ENCODE peak calls at places on chromosomes 7 and 10, in six cellular contexts. One of them, this sample, is unnamed.

GRCh38 chr10:34186013-34186412 is 629.1 kb downstream of the PARD3 start:
- DNase-seq in A549: no peak
- DNase-seq in AG04450: no peak
- DNase-seq in WERI-Rb-1: no peak
- DNase-seq in kidney: no peak
- DNase-seq in fibroblast of the aortic adventitia: no peak
- DNase-seq in this sample: no peak

GRCh38 chr7:92685146-92686042 is 95.2 kb upstream of the FAM133B start:
- DNase-seq in A549: no peak
- DNase-seq in AG04450: no peak
- DNase-seq in WERI-Rb-1: no peak
- DNase-seq in kidney: no peak
- DNase-seq in fibroblast of the aortic adventitia: no peak
- DNase-seq in this sample: no peak

GRCh38 chr7:140899883-140900282 is 24.8 kb downstream of the BRAF start:
- DNase-seq in A549: no peak
- DNase-seq in AG04450: no peak
- DNase-seq in WERI-Rb-1: peak; percentile 38
- DNase-seq in kidney: no peak
- DNase-seq in fibroblast of the aortic adventitia: no peak
- DNase-seq in this sample: no peak

GRCh38 chr10:61284222-61284890 is 168.8 kb downstream of the TMEM26 start:
- DNase-seq in A549: peak; percentile 15
- DNase-seq in AG04450: peak; percentile 45
- DNase-seq in WERI-Rb-1: no peak
- DNase-seq in kidney: no peak
- DNase-seq in fibroblast of the aortic adventitia: peak; percentile 84
- DNase-seq in this sample: peak; percentile 52

GRCh38 chr7:23279819-23280525 is 19.2 kb upstream of the MALSU1 start:
- DNase-seq in A549: no peak
- DNase-seq in AG04450: no peak
- DNase-seq in WERI-Rb-1: no peak
- DNase-seq in kidney: no peak
- DNase-seq in fibroblast of the aortic adventitia: no peak
- DNase-seq in this sample: no peak

GRCh38 chr10:60990663-60991062 is 46.7 kb upstream of the RHOBTB1 start:
- DNase-seq in A549: no peak
- DNase-seq in AG04450: no peak
- DNase-seq in WERI-Rb-1: no peak
- DNase-seq in kidney: no peak
- DNase-seq in fibroblast of the aortic adventitia: no peak
- DNase-seq in this sample: no peak

GRCh38 chr7:150955519-150956394 is 22.4 kb downstream of the KCNH2 start:
- DNase-seq in A549: no peak
- DNase-seq in AG04450: no peak
- DNase-seq in WERI-Rb-1: peak; percentile 97
- DNase-seq in kidney: peak; percentile 89
- DNase-seq in fibroblast of the aortic adventitia: no peak
- DNase-seq in this sample: no peak

GRCh38 chr7:32502656-32503189 is 7.4 kb downstream of the AVL9 start:
- DNase-seq in A549: no peak
- DNase-seq in AG04450: no peak
- DNase-seq in WERI-Rb-1: no peak
- DNase-seq in kidney: no peak
- DNase-seq in fibroblast of the aortic adventitia: no peak
- DNase-seq in this sample: no peak

GRCh38 chr10:2772791-2773644 is 294.3 kb upstream of the PFKP start:
- DNase-seq in A549: no peak
- DNase-seq in AG04450: no peak
- DNase-seq in WERI-Rb-1: no peak
- DNase-seq in kidney: no peak
- DNase-seq in fibroblast of the aortic adventitia: no peak
- DNase-seq in this sample: no peak

GRCh38 chr7:121140790-121141189 is 152.3 kb downstream of the CPED1 start:
- DNase-seq in A549: no peak
- DNase-seq in AG04450: no peak
- DNase-seq in WERI-Rb-1: no peak
- DNase-seq in kidney: no peak
- DNase-seq in fibroblast of the aortic adventitia: peak; percentile 11
- DNase-seq in this sample: no peak

GRCh38 chr10:43890124-43890523 is 241.4 kb upstream of the ZNF32 start:
- DNase-seq in A549: no peak
- DNase-seq in AG04450: no peak
- DNase-seq in WERI-Rb-1: no peak
- DNase-seq in kidney: no peak
- DNase-seq in fibroblast of the aortic adventitia: peak; percentile 82
- DNase-seq in this sample: no peak

GRCh38 chr10:112202561-112203241 is 19.1 kb upstream of the GPAM start:
- DNase-seq in A549: peak; percentile 10
- DNase-seq in AG04450: peak; percentile 4
- DNase-seq in WERI-Rb-1: no peak
- DNase-seq in kidney: no peak
- DNase-seq in fibroblast of the aortic adventitia: peak; percentile 58
- DNase-seq in this sample: no peak

GRCh38 chr7:17166824-17167379 is 131.6 kb upstream of the AHR start:
- DNase-seq in A549: no peak
- DNase-seq in AG04450: no peak
- DNase-seq in WERI-Rb-1: no peak
- DNase-seq in kidney: no peak
- DNase-seq in fibroblast of the aortic adventitia: no peak
- DNase-seq in this sample: no peak

GRCh38 chr7:116525298-116525912 is 569 bp downstream of the CAV1 start:
- DNase-seq in A549: no peak
- DNase-seq in AG04450: no peak
- DNase-seq in WERI-Rb-1: no peak
- DNase-seq in kidney: peak; percentile 70
- DNase-seq in fibroblast of the aortic adventitia: peak; percentile 27
- DNase-seq in this sample: no peak

GRCh38 chr7:116524221-116524608 is 621 bp upstream of the CAV1 start:
- DNase-seq in A549: no peak
- DNase-seq in AG04450: no peak
- DNase-seq in WERI-Rb-1: no peak
- DNase-seq in kidney: no peak
- DNase-seq in fibroblast of the aortic adventitia: peak; percentile 23
- DNase-seq in this sample: no peak

GRCh38 chr7:116526897-116527296 is 2.1 kb downstream of the CAV1 start:
- DNase-seq in A549: no peak
- DNase-seq in AG04450: no peak
- DNase-seq in WERI-Rb-1: no peak
- DNase-seq in kidney: no peak
- DNase-seq in fibroblast of the aortic adventitia: peak; percentile 29
- DNase-seq in this sample: no peak

GRCh38 chr7:116525913-116526857 is 1.3 kb downstream of the CAV1 start:
- DNase-seq in A549: peak; percentile 83
- DNase-seq in AG04450: peak; percentile 64
- DNase-seq in WERI-Rb-1: peak; percentile 61
- DNase-seq in kidney: peak; percentile 88
- DNase-seq in fibroblast of the aortic adventitia: peak; percentile 89
- DNase-seq in this sample: no peak

GRCh38 chr7:116524609-116525297 is at the start of gene CAV1:
- DNase-seq in A549: peak; percentile 93
- DNase-seq in AG04450: peak; percentile 81
- DNase-seq in WERI-Rb-1: peak; percentile 12
- DNase-seq in kidney: peak; percentile 85
- DNase-seq in fibroblast of the aortic adventitia: peak; percentile 93
- DNase-seq in this sample: peak; percentile 91
- TF ChIP-seq CTCF in A549: peak; percentile 18
- TF ChIP-seq CTCF in AG04450: peak; percentile 23
- TF ChIP-seq CTCF in WERI-Rb-1: no peak
- TF ChIP-seq CTCF in kidney: no peak
- TF ChIP-seq CTCF in fibroblast of the aortic adventitia: peak; percentile 34
- TF ChIP-seq CTCF in this sample: peak; percentile 14

GRCh38 chr7:4958477-4959301 is at the start of gene MMD2:
- DNase-seq in A549: no peak
- DNase-seq in AG04450: no peak
- DNase-seq in WERI-Rb-1: peak; percentile 74
- DNase-seq in kidney: peak; percentile 63
- DNase-seq in fibroblast of the aortic adventitia: no peak
- DNase-seq in this sample: no peak
- H3K4me3 ChIP-seq in A549: peak within 1 kb of the TSS; percentile 50
- H3K4me3 ChIP-seq in AG04450: no peak within 1 kb of the TSS
- H3K4me3 ChIP-seq in WERI-Rb-1: peak within 1 kb of the TSS; percentile 61
- H3K4me3 ChIP-seq in kidney: no peak within 1 kb of the TSS
- H3K4me3 ChIP-seq in fibroblast of the aortic adventitia: no peak within 1 kb of the TSS
- H3K4me3 ChIP-seq in this sample: no peak within 1 kb of the TSS

DNA sequence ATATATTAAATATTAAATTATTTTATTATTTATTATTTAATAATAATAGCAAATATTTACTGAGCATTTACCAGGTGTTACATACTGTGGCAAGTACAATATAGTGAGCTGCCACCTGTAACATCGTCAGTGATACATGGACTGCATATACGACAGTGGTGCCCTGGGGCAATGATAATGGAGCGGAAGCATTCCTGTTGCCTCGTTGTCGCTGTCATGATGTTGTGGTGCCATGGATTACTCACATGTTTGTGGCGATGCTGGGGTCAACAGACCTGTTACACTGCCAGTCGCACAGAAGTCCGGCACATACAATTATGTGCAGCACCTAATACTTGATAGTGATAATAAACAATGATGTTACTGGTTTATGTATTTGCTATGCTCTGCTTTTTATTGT is 20.6 kb downstream of the CAMK1D start:
- DNase-seq in A549: no peak
- DNase-seq in AG04450: no peak
- DNase-seq in WERI-Rb-1: no peak
- DNase-seq in kidney: no peak
- DNase-seq in fibroblast of the aortic adventitia: no peak
- DNase-seq in this sample: no peak
- TF ChIP-seq CTCF in A549: no peak
- TF ChIP-seq CTCF in AG04450: no peak
- TF ChIP-seq CTCF in WERI-Rb-1: no peak
- TF ChIP-seq CTCF in kidney: no peak
- TF ChIP-seq CTCF in fibroblast of the aortic adventitia: no peak
- TF ChIP-seq CTCF in this sample: no peak

DNA sequence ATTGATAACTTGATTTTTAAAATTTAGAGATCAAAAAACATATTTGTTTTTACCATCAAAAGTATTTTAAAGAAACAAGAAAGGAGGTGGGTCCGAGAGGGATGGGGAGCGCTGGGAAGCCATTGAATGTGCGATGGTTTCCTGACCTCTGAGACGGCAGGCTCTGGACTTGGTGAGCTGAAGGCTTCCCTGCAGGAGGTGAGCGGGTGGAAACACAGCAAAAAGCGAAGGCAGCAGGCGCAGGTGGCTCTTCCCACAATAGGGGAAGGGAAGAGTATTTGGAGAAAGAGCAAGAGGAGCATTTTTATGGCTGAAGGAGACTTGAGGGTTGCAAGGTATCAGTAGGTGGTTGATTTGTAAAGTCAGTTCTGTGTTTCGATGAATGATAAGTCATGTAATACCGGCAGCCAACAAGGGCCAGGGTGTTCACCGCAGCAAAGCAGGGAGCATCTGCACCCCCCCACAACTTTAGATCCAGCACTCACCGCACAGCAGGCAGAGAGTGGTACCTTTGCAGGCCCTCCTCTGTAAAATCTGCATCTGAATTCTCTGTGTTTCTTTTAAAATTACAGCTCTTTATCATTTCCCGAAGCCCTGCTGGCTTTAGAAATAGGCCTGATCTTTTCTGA is 10.5 kb downstream of the C10orf53 start:
- DNase-seq in A549: no peak
- DNase-seq in AG04450: no peak
- DNase-seq in WERI-Rb-1: no peak
- DNase-seq in kidney: no peak
- DNase-seq in fibroblast of the aortic adventitia: no peak
- DNase-seq in this sample: no peak
- H3K4me3 ChIP-seq in A549: no peak overlapping the region
- H3K4me3 ChIP-seq in AG04450: no peak overlapping the region
- H3K4me3 ChIP-seq in WERI-Rb-1: no peak overlapping the region
- H3K4me3 ChIP-seq in kidney: no peak overlapping the region
- H3K4me3 ChIP-seq in fibroblast of the aortic adventitia: no peak overlapping the region
- H3K4me3 ChIP-seq in this sample: no peak overlapping the region

GRCh38 chr7:104267701-104268368 is 60.0 kb upstream of the ORC5 start:
- DNase-seq in A549: peak; percentile 12
- DNase-seq in AG04450: no peak
- DNase-seq in WERI-Rb-1: no peak
- DNase-seq in kidney: no peak
- DNase-seq in fibroblast of the aortic adventitia: peak; percentile 39
- DNase-seq in this sample: no peak
- TF ChIP-seq CTCF in A549: peak; percentile 32
- TF ChIP-seq CTCF in AG04450: peak; percentile 69
- TF ChIP-seq CTCF in WERI-Rb-1: peak; percentile 15
- TF ChIP-seq CTCF in kidney: peak; percentile 21
- TF ChIP-seq CTCF in fibroblast of the aortic adventitia: peak; percentile 64
- TF ChIP-seq CTCF in this sample: peak; percentile 42

GRCh38 chr10:101683226-101683625 is 11.7 kb downstream of the FBXW4 start:
- DNase-seq in A549: no peak
- DNase-seq in AG04450: no peak
- DNase-seq in WERI-Rb-1: no peak
- DNase-seq in kidney: no peak
- DNase-seq in fibroblast of the aortic adventitia: no peak
- DNase-seq in this sample: no peak

GRCh38 chr10:101684782-101685181 is 10.2 kb downstream of the FBXW4 start:
- DNase-seq in A549: no peak
- DNase-seq in AG04450: no peak
- DNase-seq in WERI-Rb-1: no peak
- DNase-seq in kidney: no peak
- DNase-seq in fibroblast of the aortic adventitia: no peak
- DNase-seq in this sample: no peak

GRCh38 chr10:101687088-101687487 is 7.9 kb downstream of the FBXW4 start:
- DNase-seq in A549: no peak
- DNase-seq in AG04450: no peak
- DNase-seq in WERI-Rb-1: no peak
- DNase-seq in kidney: no peak
- DNase-seq in fibroblast of the aortic adventitia: no peak
- DNase-seq in this sample: no peak

GRCh38 chr10:101686133-101686925 is 8.6 kb downstream of the FBXW4 start:
- DNase-seq in A549: no peak
- DNase-seq in AG04450: no peak
- DNase-seq in WERI-Rb-1: no peak
- DNase-seq in kidney: no peak
- DNase-seq in fibroblast of the aortic adventitia: peak; percentile 18
- DNase-seq in this sample: no peak

DNA sequence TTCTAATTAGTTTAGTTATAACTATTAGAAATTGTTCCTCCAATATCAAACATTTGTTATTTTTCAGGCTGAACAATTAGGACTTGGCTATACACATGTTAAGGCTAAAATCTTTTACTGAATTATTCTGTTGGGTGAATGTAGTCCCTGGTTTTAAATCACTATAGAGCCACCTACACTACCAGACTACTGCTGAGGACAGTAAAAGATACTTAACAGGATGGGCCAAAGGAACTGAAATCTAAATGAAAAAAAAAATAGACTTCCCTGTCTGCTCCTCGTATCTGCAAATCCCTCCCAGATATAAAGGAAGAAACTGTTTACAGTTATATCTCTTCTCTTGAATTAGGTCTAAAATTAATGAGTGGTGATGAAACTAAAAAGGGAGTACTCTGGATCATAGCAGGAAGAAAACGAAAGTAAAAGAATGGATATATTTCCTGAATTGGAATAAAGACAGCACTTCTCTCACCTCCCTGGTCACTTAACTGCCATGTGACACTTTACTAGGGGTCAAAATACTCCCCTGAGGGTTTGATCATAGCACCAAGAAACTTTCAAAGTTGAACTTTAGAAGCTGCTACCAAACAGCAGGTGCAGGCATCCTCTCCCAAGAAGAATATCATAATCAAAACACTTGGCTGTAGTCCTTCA is 12.7 kb downstream of the FBXW4 start:
- DNase-seq in A549: no peak
- DNase-seq in AG04450: no peak
- DNase-seq in WERI-Rb-1: no peak
- DNase-seq in kidney: no peak
- DNase-seq in fibroblast of the aortic adventitia: peak; percentile 23
- DNase-seq in this sample: no peak
- H3K4me3 ChIP-seq in A549: no peak overlapping the region
- H3K4me3 ChIP-seq in AG04450: peak overlapping the region; percentile 18
- H3K4me3 ChIP-seq in WERI-Rb-1: no peak overlapping the region
- H3K4me3 ChIP-seq in kidney: peak overlapping the region; percentile 37
- H3K4me3 ChIP-seq in fibroblast of the aortic adventitia: no peak overlapping the region
- H3K4me3 ChIP-seq in this sample: no peak overlapping the region

This sample was measured in HFF-Myc.